ENCODE peak calls at places on chromosome 4, in five cellular contexts. One of them, this sample, is unnamed. For H3K36me3, the result is how much of the 10 kb centered on the place peaks cover.

GRCh38 chr4:151340751-151341385 is 15.5 kb upstream of the SH3D19 start:
- DNase-seq in psoas muscle: no peak
- DNase-seq in endothelial cell of umbilical vein: no peak
- DNase-seq in GM23338: no peak
- DNase-seq in left lung: no peak
- DNase-seq in this sample: peak

GRCh38 chr4:32824321-32824720 is 2104.2 kb downstream of the PCDH7 start:
- DNase-seq in psoas muscle: no peak
- DNase-seq in endothelial cell of umbilical vein: no peak
- DNase-seq in GM23338: no peak
- DNase-seq in left lung: no peak
- DNase-seq in this sample: no peak

GRCh38 chr4:127604949-127605709 is 27.6 kb upstream of the INTU start:
- DNase-seq in psoas muscle: no peak
- DNase-seq in endothelial cell of umbilical vein: peak
- DNase-seq in GM23338: peak
- DNase-seq in left lung: no peak
- DNase-seq in this sample: peak

GRCh38 chr4:137609693-137610450 is 77.6 kb upstream of the PCDH18 start:
- DNase-seq in psoas muscle: no peak
- DNase-seq in endothelial cell of umbilical vein: no peak
- DNase-seq in GM23338: peak
- DNase-seq in left lung: no peak
- DNase-seq in this sample: no peak

GRCh38 chr4:145260091-145260490 is 79.7 kb upstream of the OTUD4 start:
- DNase-seq in psoas muscle: no peak
- DNase-seq in endothelial cell of umbilical vein: no peak
- DNase-seq in GM23338: peak
- DNase-seq in left lung: no peak
- DNase-seq in this sample: no peak

GRCh38 chr4:42672359-42673083 is 15.6 kb upstream of the ATP8A1 start:
- DNase-seq in psoas muscle: no peak
- DNase-seq in endothelial cell of umbilical vein: no peak
- DNase-seq in GM23338: no peak
- DNase-seq in left lung: no peak
- DNase-seq in this sample: no peak

GRCh38 chr4:71186566-71187398 is 152.0 kb upstream of the SLC4A4 start:
- DNase-seq in psoas muscle: peak
- DNase-seq in endothelial cell of umbilical vein: peak
- DNase-seq in GM23338: peak
- DNase-seq in left lung: peak
- DNase-seq in this sample: peak

GRCh38 chr4:58962424-58962823 is 1852.2 kb upstream of the IGFBP7 start:
- DNase-seq in psoas muscle: no peak
- DNase-seq in endothelial cell of umbilical vein: no peak
- DNase-seq in GM23338: no peak
- DNase-seq in left lung: no peak
- DNase-seq in this sample: no peak

GRCh38 chr4:119212964-119213606 is 572 bp downstream of the USP53 start:
- DNase-seq in psoas muscle: peak
- DNase-seq in endothelial cell of umbilical vein: peak
- DNase-seq in GM23338: peak
- DNase-seq in left lung: peak
- DNase-seq in this sample: peak

GRCh38 chr4:104494822-104495559 is at the start of gene CXXC4:
- DNase-seq in psoas muscle: peak
- DNase-seq in endothelial cell of umbilical vein: peak
- DNase-seq in GM23338: peak
- DNase-seq in left lung: peak
- DNase-seq in this sample: peak

GRCh38 chr4:166527500-166527899 is 654.5 kb downstream of the TLL1 start:
- DNase-seq in psoas muscle: no peak
- DNase-seq in endothelial cell of umbilical vein: no peak
- DNase-seq in GM23338: peak
- DNase-seq in left lung: no peak
- DNase-seq in this sample: no peak

GRCh38 chr4:48913346-48913745 is 6.8 kb upstream of the OCIAD2 start:
- DNase-seq in psoas muscle: no peak
- DNase-seq in endothelial cell of umbilical vein: peak
- DNase-seq in GM23338: no peak
- DNase-seq in left lung: no peak
- DNase-seq in this sample: no peak

GRCh38 chr4:158159718-158160094 is 13.1 kb downstream of the GASK1B start:
- DNase-seq in psoas muscle: no peak
- DNase-seq in endothelial cell of umbilical vein: peak
- DNase-seq in GM23338: no peak
- DNase-seq in left lung: no peak
- DNase-seq in this sample: no peak

GRCh38 chr4:94978904-94979303 is 221.1 kb downstream of the BMPR1B start:
- DNase-seq in psoas muscle: no peak
- DNase-seq in endothelial cell of umbilical vein: peak
- DNase-seq in GM23338: no peak
- DNase-seq in left lung: no peak
- DNase-seq in this sample: no peak

GRCh38 chr4:99219479-99219878 is 433 bp upstream of the ADH6 start:
- DNase-seq in psoas muscle: no peak
- DNase-seq in endothelial cell of umbilical vein: no peak
- DNase-seq in GM23338: no peak
- DNase-seq in left lung: no peak
- DNase-seq in this sample: no peak

GRCh38 chr4:165715989-165716388 is 157.0 kb upstream of the TLL1 start:
- DNase-seq in psoas muscle: no peak
- DNase-seq in endothelial cell of umbilical vein: no peak
- DNase-seq in GM23338: no peak
- DNase-seq in left lung: no peak
- DNase-seq in this sample: no peak

GRCh38 chr4:54065282-54066087 is 1.1 kb upstream of the CHIC2 start:
- DNase-seq in psoas muscle: no peak
- DNase-seq in endothelial cell of umbilical vein: peak
- DNase-seq in GM23338: no peak
- DNase-seq in left lung: no peak
- DNase-seq in this sample: peak

GRCh38 chr4:128660361-128660964 is 149.0 kb upstream of the JADE1 start:
- DNase-seq in psoas muscle: no peak
- DNase-seq in endothelial cell of umbilical vein: no peak
- DNase-seq in GM23338: no peak
- DNase-seq in left lung: no peak
- DNase-seq in this sample: no peak

GRCh38 chr4:19047481-19047880 is 1025.9 kb upstream of the LCORL start:
- DNase-seq in psoas muscle: no peak
- DNase-seq in endothelial cell of umbilical vein: no peak
- DNase-seq in GM23338: no peak
- DNase-seq in left lung: no peak
- DNase-seq in this sample: no peak

GRCh38 chr4:1592179-1593037 is 91.7 kb downstream of the FAM53A start:
- DNase-seq in psoas muscle: no peak
- DNase-seq in endothelial cell of umbilical vein: no peak
- DNase-seq in GM23338: no peak
- DNase-seq in left lung: no peak
- DNase-seq in this sample: no peak

GRCh38 chr4:76831475-76832390 is 66.2 kb downstream of the SOWAHB start:
- DNase-seq in psoas muscle: no peak
- DNase-seq in endothelial cell of umbilical vein: peak
- DNase-seq in GM23338: no peak
- DNase-seq in left lung: no peak
- DNase-seq in this sample: no peak

GRCh38 chr4:169332595-169332994 is 61.8 kb upstream of the SH3RF1 start:
- DNase-seq in psoas muscle: no peak
- DNase-seq in endothelial cell of umbilical vein: peak
- DNase-seq in GM23338: no peak
- DNase-seq in left lung: no peak
- DNase-seq in this sample: no peak

GRCh38 chr4:108512615-108513505 is 107.5 kb upstream of the RPL34 start:
- DNase-seq in psoas muscle: no peak
- DNase-seq in endothelial cell of umbilical vein: peak
- DNase-seq in GM23338: peak
- DNase-seq in left lung: no peak
- DNase-seq in this sample: peak

GRCh38 chr4:158125325-158125724 is 47.5 kb downstream of the GASK1B start:
- DNase-seq in psoas muscle: no peak
- DNase-seq in endothelial cell of umbilical vein: no peak
- DNase-seq in GM23338: peak
- DNase-seq in left lung: no peak
- DNase-seq in this sample: no peak

GRCh38 chr4:83083925-83084475 is 30.5 kb downstream of the PLAC8 start:
- DNase-seq in psoas muscle: no peak
- DNase-seq in endothelial cell of umbilical vein: peak
- DNase-seq in GM23338: peak
- DNase-seq in left lung: no peak
- DNase-seq in this sample: no peak

GRCh38 chr4:25103423-25103822 is 56.8 kb downstream of the SEPSECS start:
- DNase-seq in psoas muscle: peak
- DNase-seq in endothelial cell of umbilical vein: no peak
- DNase-seq in GM23338: no peak
- DNase-seq in left lung: no peak
- DNase-seq in this sample: no peak

GRCh38 chr4:151711680-151712079 is 49.1 kb downstream of the GATB start:
- DNase-seq in psoas muscle: no peak
- DNase-seq in endothelial cell of umbilical vein: no peak
- DNase-seq in GM23338: no peak
- DNase-seq in left lung: no peak
- DNase-seq in this sample: no peak

GRCh38 chr4:15753786-15754185 is 24.3 kb upstream of the CD38 start:
- DNase-seq in psoas muscle: peak
- DNase-seq in endothelial cell of umbilical vein: peak
- DNase-seq in GM23338: no peak
- DNase-seq in left lung: no peak
- DNase-seq in this sample: no peak

GRCh38 chr4:61273237-61273636 is 73.1 kb downstream of the ADGRL3 start:
- DNase-seq in psoas muscle: no peak
- DNase-seq in endothelial cell of umbilical vein: no peak
- DNase-seq in GM23338: no peak
- DNase-seq in left lung: no peak
- DNase-seq in this sample: no peak

GRCh38 chr4:79551555-79551954 is 143.5 kb upstream of the GK2 start:
- DNase-seq in psoas muscle: no peak
- DNase-seq in endothelial cell of umbilical vein: no peak
- DNase-seq in GM23338: no peak
- DNase-seq in left lung: no peak
- DNase-seq in this sample: no peak
- H3K36me3 ChIP-seq in psoas muscle: under half
- H3K36me3 ChIP-seq in endothelial cell of umbilical vein: under half
- H3K36me3 ChIP-seq in GM23338: under half
- H3K36me3 ChIP-seq in left lung: under half
- H3K36me3 ChIP-seq in this sample: under half

DNA sequence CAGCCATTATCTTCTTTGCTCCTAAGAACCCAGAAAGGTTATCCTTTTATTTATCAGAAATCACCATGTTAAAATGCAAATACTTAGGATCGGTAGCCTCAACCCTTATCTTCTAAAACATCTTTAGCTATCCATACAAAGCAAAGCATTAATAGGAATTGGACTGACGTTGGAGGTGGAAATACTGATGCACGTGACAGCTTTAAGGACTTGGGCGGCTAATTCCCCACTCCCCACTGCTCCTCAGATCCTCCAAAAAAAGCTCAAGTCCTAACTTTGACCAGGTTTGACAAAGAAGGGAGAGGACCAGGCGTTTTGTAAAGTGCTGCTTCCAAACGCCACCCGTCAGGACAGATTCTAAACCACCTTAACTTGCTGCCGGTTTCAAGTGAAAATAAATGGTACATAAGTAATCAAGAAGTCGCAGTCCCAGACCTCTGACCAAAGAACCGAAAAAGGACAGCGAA is 496 bp upstream of the SPCS3 start:
- DNase-seq in psoas muscle: no peak
- DNase-seq in endothelial cell of umbilical vein: no peak
- DNase-seq in GM23338: no peak
- DNase-seq in left lung: no peak
- DNase-seq in this sample: no peak
- H3K4me3 ChIP-seq in psoas muscle: peak
- H3K4me3 ChIP-seq in endothelial cell of umbilical vein: peak
- H3K4me3 ChIP-seq in GM23338: peak
- H3K4me3 ChIP-seq in left lung: peak
- H3K4me3 ChIP-seq in this sample: peak

DNA sequence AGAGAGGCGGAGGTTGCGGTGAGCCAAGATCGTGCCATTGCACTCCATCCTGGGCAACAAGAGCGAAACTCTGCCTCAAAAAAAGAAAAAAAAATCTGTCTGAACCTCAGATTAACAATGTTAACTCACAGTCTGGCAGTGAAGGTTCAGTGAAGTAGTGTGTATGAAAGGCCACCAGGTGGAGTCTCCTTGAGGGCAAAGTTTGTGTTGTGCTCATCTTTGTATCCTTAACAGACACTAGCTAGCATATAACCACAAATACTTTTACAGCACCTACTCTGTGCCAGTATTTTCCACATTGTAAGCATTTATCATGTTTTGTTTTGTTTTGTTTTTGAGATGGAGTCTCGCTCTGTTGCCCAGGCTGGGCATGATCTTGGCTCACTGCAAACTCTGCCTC is 46.0 kb upstream of the MGST2 start:
- DNase-seq in psoas muscle: no peak
- DNase-seq in endothelial cell of umbilical vein: no peak
- DNase-seq in GM23338: peak
- DNase-seq in left lung: no peak
- DNase-seq in this sample: no peak
- TF ChIP-seq CTCF in psoas muscle: peak
- TF ChIP-seq CTCF in endothelial cell of umbilical vein: peak
- TF ChIP-seq CTCF in GM23338: peak
- TF ChIP-seq CTCF in left lung: peak
- TF ChIP-seq CTCF in this sample: no peak

GRCh38 chr4:38094419-38094818 is 134.2 kb downstream of the PTTG2 start:
- DNase-seq in psoas muscle: no peak
- DNase-seq in endothelial cell of umbilical vein: no peak
- DNase-seq in GM23338: peak
- DNase-seq in left lung: no peak
- DNase-seq in this sample: no peak

GRCh38 chr4:38089961-38090360 is 129.8 kb downstream of the PTTG2 start:
- DNase-seq in psoas muscle: no peak
- DNase-seq in endothelial cell of umbilical vein: no peak
- DNase-seq in GM23338: no peak
- DNase-seq in left lung: no peak
- DNase-seq in this sample: no peak

GRCh38 chr4:38090450-38091246 is 130.4 kb downstream of the PTTG2 start:
- DNase-seq in psoas muscle: no peak
- DNase-seq in endothelial cell of umbilical vein: no peak
- DNase-seq in GM23338: no peak
- DNase-seq in left lung: no peak
- DNase-seq in this sample: no peak

GRCh38 chr4:38092701-38093100 is 132.5 kb downstream of the PTTG2 start:
- DNase-seq in psoas muscle: no peak
- DNase-seq in endothelial cell of umbilical vein: no peak
- DNase-seq in GM23338: no peak
- DNase-seq in left lung: no peak
- DNase-seq in this sample: no peak

GRCh38 chr4:38091636-38092035 is 131.4 kb downstream of the PTTG2 start:
- DNase-seq in psoas muscle: no peak
- DNase-seq in endothelial cell of umbilical vein: no peak
- DNase-seq in GM23338: no peak
- DNase-seq in left lung: no peak
- DNase-seq in this sample: no peak
- H3K36me3 ChIP-seq in psoas muscle: under half
- H3K36me3 ChIP-seq in endothelial cell of umbilical vein: under half
- H3K36me3 ChIP-seq in GM23338: under half
- H3K36me3 ChIP-seq in left lung: under half
- H3K36me3 ChIP-seq in this sample: under half